ENCODE peak calls at places on chromosome 20, in five cellular contexts. Y, X, N, U and K are unnamed samples. For H3K27me3, the result is how much of the 10 kb centered on the place peaks cover.

GRCh38 chr20:49742948-49743347 is 29.3 kb upstream of the B4GALT5 start:
- DNase-seq in Y (no peak), X (no peak), N (no peak), U (no peak), K (no peak)

GRCh38 chr20:58718121-58718563 is 25.5 kb downstream of the NPEPL1 start:
- DNase-seq in Y (peak), X (no peak), N (peak), U (no peak), K (no peak)

GRCh38 chr20:47348539-47349142 is 7.9 kb downstream of the ZMYND8 start:
- DNase-seq in Y (peak), X (no peak), N (no peak), U (peak), K (no peak)

GRCh38 chr20:35490736-35491181 is 35.4 kb downstream of the CEP250 start:
- DNase-seq in Y (no peak), X (no peak), N (no peak), U (no peak), K (no peak)

GRCh38 chr20:45949542-45950329 is 15.3 kb downstream of the PCIF1 start:
- DNase-seq in Y (no peak), X (no peak), N (no peak), U (no peak), K (no peak)

GRCh38 chr20:48761023-48761785 is 66.6 kb downstream of the PREX1 start:
- DNase-seq in Y (no peak), X (no peak), N (no peak), U (no peak), K (no peak)

GRCh38 chr20:59123011-59123676 is 40.5 kb upstream of the ZNF831 start:
- DNase-seq in Y (no peak), X (no peak), N (no peak), U (no peak), K (no peak)

GRCh38 chr20:50510706-50511401 is 671 bp downstream of the PTPN1 start:
- DNase-seq in Y (no peak), X (no peak), N (no peak), U (peak), K (no peak)

GRCh38 chr20:45354423-45355208 is 6.4 kb upstream of the SDC4 start:
- DNase-seq in Y (no peak), X (no peak), N (no peak), U (no peak), K (no peak)

GRCh38 chr20:45060341-45060740 is 40.6 kb downstream of the KCNS1 start:
- DNase-seq in Y (no peak), X (no peak), N (no peak), U (no peak), K (no peak)

GRCh38 chr20:31587545-31588389 is 17.3 kb upstream of the ID1 start:
- DNase-seq in Y (peak), X (no peak), N (peak), U (peak), K (no peak)

GRCh38 chr20:32656827-32657226 is 16.9 kb downstream of the C20orf203 start:
- DNase-seq in Y (no peak), X (no peak), N (no peak), U (no peak), K (no peak)

GRCh38 chr20:845226-845868 is 11.8 kb downstream of the FAM110A start:
- DNase-seq in Y (peak), X (no peak), N (no peak), U (peak), K (no peak)

GRCh38 chr20:15895126-15895525 is 678.1 kb downstream of the KIF16B start:
- DNase-seq in Y (no peak), X (no peak), N (no peak), U (no peak), K (no peak)

GRCh38 chr20:49865559-49865958 is 49.8 kb downstream of the SPATA2 start:
- DNase-seq in Y (peak), X (no peak), N (no peak), U (no peak), K (no peak)

GRCh38 chr20:2750343-2751251 is 49.8 kb downstream of the CPXM1 start:
- DNase-seq in Y (peak), X (no peak), N (peak), U (peak), K (no peak)

GRCh38 chr20:47985092-47985850 is 200.0 kb upstream of the SULF2 start:
- DNase-seq in Y (peak), X (no peak), N (no peak), U (peak), K (peak)

GRCh38 chr20:51660741-51661608 is 107.2 kb downstream of the ATP9A start:
- DNase-seq in Y (no peak), X (peak), N (no peak), U (no peak), K (peak)

GRCh38 chr20:45951474-45951873 is 17.0 kb downstream of the PCIF1 start:
- DNase-seq in Y (no peak), X (no peak), N (no peak), U (no peak), K (no peak)

GRCh38 chr20:50855498-50856474 is 60.9 kb downstream of the BCAS4 start:
- DNase-seq in Y (peak), X (no peak), N (no peak), U (no peak), K (no peak)

GRCh38 chr20:59253779-59254319 is 46.6 kb upstream of the EDN3 start:
- DNase-seq in Y (no peak), X (no peak), N (no peak), U (peak), K (no peak)

DNA sequence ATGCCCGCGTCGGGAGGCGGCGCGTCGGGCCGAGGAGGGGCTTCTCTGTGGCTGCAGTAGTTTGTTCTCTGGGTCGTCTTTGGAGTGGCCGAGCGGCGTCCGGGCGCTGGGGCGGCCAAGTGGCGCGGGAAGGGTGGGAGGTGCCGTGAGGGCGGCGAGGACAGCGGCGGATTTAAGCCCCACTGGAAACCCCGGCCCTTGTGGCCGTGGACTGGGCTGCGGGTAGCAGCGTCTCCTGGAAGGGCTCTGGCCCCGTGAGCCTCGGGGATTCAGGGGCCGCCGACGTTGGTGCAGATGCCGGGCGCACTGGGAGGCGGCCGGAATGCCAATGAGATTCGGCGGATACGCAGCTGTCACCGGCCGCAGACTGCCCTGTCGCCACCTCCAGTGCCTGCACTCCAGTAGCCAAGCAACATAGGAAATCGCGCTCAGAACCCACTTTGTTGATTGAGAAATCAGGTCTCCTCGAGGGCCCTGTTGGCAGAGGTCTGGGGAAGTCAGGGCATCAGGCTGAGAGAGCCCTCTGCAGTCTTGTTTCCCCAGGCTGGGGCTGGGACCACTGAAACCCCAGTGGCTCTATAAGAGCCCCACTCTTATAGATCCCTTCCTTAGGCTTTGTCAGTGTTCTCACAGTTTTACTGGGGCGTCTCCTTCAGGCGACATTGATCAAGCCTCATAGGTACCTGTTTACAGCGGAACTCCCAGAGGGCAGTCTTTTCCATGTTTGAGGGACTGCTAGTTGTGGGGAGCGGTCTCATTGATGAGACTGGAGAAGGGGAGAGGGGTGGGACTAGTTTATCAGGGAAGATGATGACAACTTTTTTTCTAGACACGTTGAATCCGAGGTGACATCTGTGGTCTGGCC is 642 bp downstream of the GZF1 start:
- DNase-seq in Y (peak), X (no peak), N (no peak), U (peak), K (no peak)
- TF ChIP-seq CTCF in Y (no peak), X (no peak), N (no peak), U (no peak), K (no peak)

DNA sequence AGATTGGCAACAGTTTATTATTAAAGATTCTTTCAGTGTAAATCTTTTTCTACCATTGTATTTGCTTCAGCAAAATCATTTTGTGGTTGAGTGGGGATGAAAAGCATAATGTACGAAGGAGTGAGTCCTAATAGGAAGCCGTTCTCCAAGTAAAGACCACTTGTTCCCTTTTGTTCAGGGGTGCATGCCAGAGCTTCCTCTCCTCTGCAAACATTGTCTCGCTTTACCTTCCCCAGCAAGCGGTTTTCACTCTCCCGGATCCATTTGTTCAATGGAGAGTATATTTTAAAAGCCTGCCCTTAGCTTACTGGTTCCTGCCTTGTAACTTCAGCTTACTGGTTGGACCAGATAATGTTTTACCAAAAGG is 67.8 kb upstream of the XRN2 start:
- DNase-seq in Y (no peak), X (no peak), N (no peak), U (peak), K (no peak)
- H3K4me3 ChIP-seq in Y (no peak), X (no peak), N (no peak), U (peak), K (no peak)

GRCh38 chr20:56810141-56810540 is 181.0 kb downstream of the TFAP2C start:
- DNase-seq in Y (no peak), X (no peak), N (no peak), U (no peak), K (no peak)
- H3K27me3 ChIP-seq in Y (half or more), X (under half), N (under half), U (under half), K (under half)

GRCh38 chr20:62401331-62401779 is 5.7 kb downstream of the CABLES2 start:
- DNase-seq in Y (peak), X (no peak), N (no peak), U (peak), K (no peak)
- TF ChIP-seq CTCF in Y (peak), X (no peak), N (no peak), U (peak), K (peak)

GRCh38 chr20:42985628-42986027 is 204.1 kb downstream of the PTPRT start:
- DNase-seq in Y (no peak), X (no peak), N (no peak), U (no peak), K (no peak)

GRCh38 chr20:42981258-42981657 is 208.4 kb downstream of the PTPRT start:
- DNase-seq in Y (no peak), X (no peak), N (no peak), U (no peak), K (no peak)

GRCh38 chr20:42987376-42988114 is 202.2 kb downstream of the PTPRT start:
- DNase-seq in Y (no peak), X (no peak), N (no peak), U (no peak), K (no peak)

DNA sequence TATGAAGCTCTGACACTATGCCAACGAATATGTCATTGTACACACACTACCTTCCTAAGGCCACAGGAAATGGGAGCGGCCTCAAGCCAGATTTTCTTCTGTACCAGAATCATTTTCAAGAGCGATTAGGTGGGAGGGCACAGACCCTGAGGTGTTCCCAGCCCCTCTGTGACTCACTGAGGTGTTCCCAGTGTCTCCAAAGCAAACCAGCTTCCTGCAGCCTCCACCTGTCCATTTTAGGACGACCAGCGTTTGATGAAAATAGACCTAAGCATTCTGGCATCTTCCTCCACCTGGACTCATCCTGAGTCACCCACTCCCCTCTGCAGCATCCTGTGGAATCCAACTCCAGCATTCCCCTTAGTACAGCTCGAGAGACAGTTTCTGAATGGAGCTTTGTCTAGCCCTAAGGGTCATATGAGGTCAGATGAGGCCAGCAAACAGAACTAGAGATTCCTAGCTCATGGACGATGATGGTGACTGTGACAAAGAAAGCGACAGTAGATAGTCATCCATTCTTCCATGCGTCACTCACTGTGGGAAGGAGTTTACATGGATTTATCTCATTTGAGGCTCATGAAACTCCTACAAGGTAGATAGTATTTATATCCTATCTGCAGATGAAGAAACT is 203.4 kb downstream of the PTPRT start:
- DNase-seq in Y (no peak), X (no peak), N (no peak), U (no peak), K (no peak)
- H3K4me3 ChIP-seq in Y (no peak), X (no peak), N (no peak), U (no peak), K (no peak)

DNA sequence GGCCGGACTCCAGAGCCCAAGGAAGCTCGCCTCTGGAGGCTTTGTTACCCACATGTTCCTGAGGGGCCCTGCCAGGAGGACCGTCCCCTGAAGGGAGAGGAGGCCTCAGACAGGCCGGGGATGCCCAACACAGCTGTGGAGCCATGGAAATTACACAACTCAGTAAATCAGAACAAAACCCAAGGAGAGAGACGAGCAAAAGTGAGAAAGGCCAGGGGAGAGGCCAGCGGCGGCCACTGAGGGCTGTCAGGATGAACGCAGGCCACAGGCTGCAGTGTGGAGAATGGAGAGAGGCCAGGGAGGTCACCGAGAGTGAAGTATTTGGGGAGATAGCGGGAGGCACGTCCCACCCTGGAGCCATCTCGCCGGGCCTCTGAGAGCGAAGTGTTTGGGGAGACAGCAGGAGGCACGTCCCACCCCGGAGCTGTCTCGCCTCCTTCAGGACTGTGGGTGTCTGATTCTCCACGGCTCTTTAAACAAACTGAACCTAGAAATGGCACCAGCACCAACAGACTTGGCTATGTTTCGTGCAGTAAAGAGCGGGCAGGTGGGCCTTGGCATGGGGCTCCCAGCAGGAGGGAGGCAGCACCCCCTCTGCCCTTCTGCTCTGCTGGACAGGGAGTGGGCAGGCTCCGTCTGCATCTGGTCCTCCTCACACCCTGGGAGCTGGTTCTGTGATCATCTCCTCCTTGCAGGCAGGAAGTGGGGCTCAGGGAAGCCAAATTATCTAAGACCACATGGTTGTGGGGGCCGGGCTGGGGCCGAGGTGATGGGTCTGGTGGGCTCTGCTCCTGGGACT is 91.0 kb downstream of the YTHDF1 start:
- DNase-seq in Y (peak), X (no peak), N (no peak), U (peak), K (no peak)
- H3K27me3 ChIP-seq in Y (under half), X (under half), N (under half), U (under half), K (under half)

GRCh38 chr20:6152777-6153176 is 29.9 kb upstream of the FERMT1 start:
- DNase-seq in Y (no peak), X (no peak), N (no peak), U (no peak), K (no peak)

GRCh38 chr20:6160736-6161135 is 37.9 kb upstream of the FERMT1 start:
- DNase-seq in Y (no peak), X (no peak), N (no peak), U (no peak), K (no peak)

GRCh38 chr20:6162239-6162638 is 39.4 kb upstream of the FERMT1 start:
- DNase-seq in Y (no peak), X (no peak), N (no peak), U (no peak), K (no peak)

GRCh38 chr20:6157345-6157744 is 34.5 kb upstream of the FERMT1 start:
- DNase-seq in Y (peak), X (no peak), N (no peak), U (no peak), K (no peak)
- TF ChIP-seq CTCF in Y (peak), X (no peak), N (no peak), U (peak), K (no peak)

DNA sequence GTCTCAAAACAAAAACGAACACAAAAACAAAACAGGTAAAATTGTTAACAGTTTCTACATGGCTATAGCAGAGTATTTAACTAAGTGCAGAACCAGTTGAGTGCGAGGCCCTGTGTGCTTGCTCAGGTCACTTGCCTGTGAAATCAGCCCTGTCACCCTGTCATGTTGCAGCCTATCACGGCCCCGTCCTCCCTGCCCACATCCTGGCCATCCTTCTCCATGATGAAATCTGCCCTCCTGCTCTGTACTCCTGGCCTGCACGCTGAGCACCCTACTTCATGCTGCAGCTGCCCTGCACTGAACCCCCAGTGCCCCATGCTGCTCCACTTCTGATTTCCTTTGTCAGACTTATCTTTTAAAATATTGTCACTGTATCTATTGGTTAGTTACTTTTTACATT is 62.4 kb downstream of the DTD1 start:
- DNase-seq in Y (no peak), X (no peak), N (no peak), U (no peak), K (no peak)
- H3K4me3 ChIP-seq in Y (no peak), X (no peak), N (no peak), U (no peak), K (no peak)

GRCh38 chr20:44035924-44036323 is 121.3 kb downstream of the TOX2 start:
- DNase-seq in Y (no peak), X (no peak), N (no peak), U (no peak), K (no peak)
- H3K27me3 ChIP-seq in Y (under half), X (under half), N (under half), U (under half), K (under half)